ENCODE peak calls at places on chromosomes 2 and 18, in five cellular contexts. Q is CD8-positive, alpha-beta memory T cell; F is uterus; H is heart left ventricle; V is IMR-90. L is an unnamed sample.

GRCh38 chr2:197183355-197183754 is 127.2 kb downstream of the ANKRD44 start:
- DNase-seq in Q (no peak), V (peak), F (no peak), H (no peak), L (no peak)

GRCh38 chr18:39296293-39296888 is 1730.8 kb upstream of the CELF4 start:
- DNase-seq in Q (no peak), H (no peak), V (no peak), F (no peak), L (no peak)

GRCh38 chr2:69138247-69138754 is 125.3 kb downstream of the ANTXR1 start:
- DNase-seq in Q (no peak), F (no peak), V (peak), H (no peak), L (no peak)

GRCh38 chr18:10526211-10526949 is 553 bp downstream of the NAPG start:
- DNase-seq in V (peak), F (peak), H (peak), Q (peak), L (no peak)

GRCh38 chr2:176056411-176056810 is 27.4 kb downstream of the EVX2 start:
- DNase-seq in H (no peak), Q (no peak), F (no peak), V (no peak), L (no peak)

GRCh38 chr18:42426496-42427015 is 471.5 kb downstream of the PIK3C3 start:
- DNase-seq in H (no peak), F (no peak), V (no peak), Q (no peak), L (no peak)

GRCh38 chr2:133240505-133241230 is 327.6 kb downstream of the NCKAP5 start:
- DNase-seq in F (no peak), H (no peak), V (peak), Q (no peak), L (no peak)

GRCh38 chr2:182522428-182522896 is 95.6 kb upstream of the PDE1A start:
- DNase-seq in F (no peak), H (no peak), Q (no peak), V (no peak), L (no peak)

GRCh38 chr2:110747522-110748488 is 15.4 kb downstream of the ACOXL start:
- DNase-seq in Q (no peak), V (no peak), H (no peak), F (no peak), L (no peak)
- H3K4me3 ChIP-seq in Q (no peak), V (no peak), H (no peak), F (no peak), L (no peak)

GRCh38 chr2:200585730-200586643 is at the start of gene AOX1:
- DNase-seq in Q (no peak), V (peak), F (peak), H (peak), L (peak)
- H3K4me3 ChIP-seq in Q (peak), V (peak), F (peak), H (peak), L (peak)

GRCh38 chr2:200814917-200815316 is 3.2 kb downstream of the BZW1 start:
- DNase-seq in V (no peak), Q (no peak), F (no peak), H (no peak), L (no peak)
- H3K4me3 ChIP-seq in V (no peak), Q (no peak), F (no peak), H (no peak), L (no peak)

DNA sequence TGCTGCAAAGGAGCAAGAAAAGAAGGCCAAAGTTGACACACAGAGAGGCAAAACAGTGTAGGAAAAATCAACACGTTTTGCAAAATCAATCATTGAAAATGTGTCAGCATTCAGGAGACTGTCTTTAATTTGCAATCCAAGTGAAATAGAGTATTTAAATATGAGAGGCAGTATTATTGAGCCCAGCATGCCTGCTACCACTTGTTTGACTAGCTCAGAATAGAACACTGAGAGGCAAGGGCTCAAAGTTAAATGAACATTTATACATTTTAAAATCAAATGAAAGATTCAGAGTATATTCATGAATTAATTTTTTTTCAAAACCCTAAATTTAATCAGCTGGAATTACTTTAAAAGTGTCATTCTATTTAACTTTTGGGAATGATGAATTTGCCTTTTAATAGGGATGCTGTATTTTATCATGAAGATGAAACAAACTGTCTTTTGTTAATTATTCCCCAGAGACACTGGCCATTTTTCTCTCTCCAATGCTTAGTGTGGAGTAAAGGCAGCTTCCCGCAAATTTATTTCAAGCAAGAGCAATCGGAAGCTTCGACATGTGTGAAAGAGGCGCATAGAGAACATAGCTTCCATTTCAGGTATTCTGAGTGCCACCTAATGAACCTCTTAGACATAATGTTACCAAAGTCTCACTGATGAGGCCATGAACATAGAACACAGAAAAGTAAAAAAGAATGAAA is 11.4 kb downstream of the VRK2 start:
- DNase-seq in V (no peak), F (no peak), H (no peak), Q (no peak), L (no peak)
- H3K4me3 ChIP-seq in V (no peak), F (no peak), H (no peak), Q (no peak), L (no peak)

GRCh38 chr2:146004470-146004869 is 1484.6 kb upstream of the ZEB2 start:
- DNase-seq in F (no peak), H (no peak), Q (no peak), V (peak), L (no peak)

GRCh38 chr2:146003337-146003736 is 1483.4 kb upstream of the ZEB2 start:
- DNase-seq in H (no peak), F (no peak), V (no peak), Q (no peak), L (no peak)
- H3K4me3 ChIP-seq in H (no peak), F (no peak), V (no peak), Q (no peak), L (no peak)

DNA sequence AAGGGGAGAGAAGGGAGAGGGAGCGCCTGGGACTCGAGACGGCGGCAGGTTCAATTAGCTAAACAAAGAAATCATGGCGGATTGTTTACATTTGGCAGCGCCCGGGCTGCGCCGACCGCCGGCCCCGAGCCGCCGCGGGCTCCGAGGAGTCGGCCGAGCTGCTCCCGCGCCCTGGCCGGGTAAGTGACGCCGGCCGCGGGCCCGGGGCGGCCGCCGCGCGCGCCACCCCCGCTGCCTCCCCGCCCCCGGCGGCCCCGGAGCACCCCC is 187.1 kb upstream of the FANCL start:
- DNase-seq in F (no peak), H (no peak), V (no peak), Q (no peak), L (no peak)
- H3K4me3 ChIP-seq in F (peak), H (peak), V (peak), Q (no peak), L (peak)

GRCh38 chr2:43675646-43676321 is 445 bp downstream of the C1GALT1C1L start:
- DNase-seq in F (no peak), H (no peak), Q (no peak), V (no peak), L (no peak)

GRCh38 chr2:43676322-43677050 is at the start of gene C1GALT1C1L:
- DNase-seq in Q (no peak), F (peak), V (peak), H (peak), L (peak)
- H3K4me3 ChIP-seq in Q (peak), F (peak), V (peak), H (peak), L (peak)

GRCh38 chr2:237199577-237199976 is 113.9 kb downstream of the COPS8 start:
- DNase-seq in H (no peak), Q (no peak), V (no peak), F (no peak), L (no peak)
- H3K4me3 ChIP-seq in H (no peak), Q (no peak), V (no peak), F (no peak), L (no peak)

GRCh38 chr2:237134831-237135230 is 49.1 kb downstream of the COPS8 start:
- DNase-seq in Q (no peak), V (no peak), F (no peak), H (no peak), L (no peak)

GRCh38 chr2:237134321-237134720 is 48.6 kb downstream of the COPS8 start:
- DNase-seq in F (no peak), H (no peak), V (no peak), Q (no peak), L (no peak)

GRCh38 chr2:237131749-237132148 is 46.1 kb downstream of the COPS8 start:
- DNase-seq in V (no peak), H (no peak), Q (no peak), F (no peak), L (no peak)

GRCh38 chr2:237130562-237131421 is 45.1 kb downstream of the COPS8 start:
- DNase-seq in Q (no peak), V (no peak), H (no peak), F (no peak), L (no peak)

GRCh38 chr2:237132799-237133198 is 47.1 kb downstream of the COPS8 start:
- DNase-seq in H (no peak), Q (no peak), F (no peak), V (no peak), L (no peak)
- H3K4me3 ChIP-seq in H (no peak), Q (no peak), F (no peak), V (no peak), L (no peak)

GRCh38 chr2:150916434-150916833 is 345.2 kb downstream of the RBM43 start:
- DNase-seq in V (no peak), H (no peak), F (no peak), Q (no peak), L (no peak)

GRCh38 chr2:150924862-150925261 is 336.8 kb downstream of the RBM43 start:
- DNase-seq in H (no peak), V (peak), Q (no peak), F (no peak), L (no peak)

GRCh38 chr2:150916997-150917396 is 344.7 kb downstream of the RBM43 start:
- DNase-seq in Q (no peak), H (no peak), V (peak), F (no peak), L (no peak)

GRCh38 chr2:150917956-150918713 is 343.5 kb downstream of the RBM43 start:
- DNase-seq in V (no peak), H (no peak), F (no peak), Q (no peak), L (no peak)

DNA sequence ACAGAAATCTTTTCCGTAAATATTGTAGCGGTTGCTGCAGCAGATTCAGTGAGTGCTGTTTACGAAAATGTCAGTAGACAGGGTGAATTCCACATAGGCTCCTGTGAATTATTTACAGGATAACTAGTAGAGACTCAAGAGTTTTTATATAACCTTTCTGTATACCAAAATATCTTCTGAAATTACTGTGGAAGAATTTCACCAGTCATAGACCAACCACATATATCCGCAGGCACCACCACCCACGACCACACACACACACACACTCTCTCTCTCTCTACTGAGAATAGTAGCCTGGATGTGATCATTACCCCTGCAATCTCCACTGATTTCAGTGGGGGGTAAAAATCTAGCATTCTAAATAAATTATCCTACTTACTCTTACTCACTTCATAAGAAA is 341.8 kb downstream of the RBM43 start:
- DNase-seq in F (no peak), H (no peak), V (peak), Q (no peak), L (no peak)
- H3K4me3 ChIP-seq in F (no peak), H (no peak), V (no peak), Q (no peak), L (no peak)